ENCODE peak calls at places on chromosome 4, in five cellular contexts. R, Y, I, A and N are unnamed samples.

GRCh38 chr4:173420324-173420752 is 21.4 kb upstream of the SCRG1 start:
- DNase-seq in A (peak; percentile 12), I (no peak), Y (peak; percentile 62), R (no peak), N (peak; percentile 56)

GRCh38 chr4:161256716-161257115 is 907.1 kb downstream of the FSTL5 start:
- DNase-seq in Y (no peak), I (peak; percentile 7), A (peak; percentile 7), R (no peak), N (no peak)

GRCh38 chr4:26152051-26152450 is 168.8 kb upstream of the RBPJ start:
- DNase-seq in I (no peak), A (no peak), Y (peak; percentile 29), R (no peak), N (no peak)

GRCh38 chr4:5758741-5759140 is 47.7 kb downstream of the EVC start:
- DNase-seq in I (no peak), Y (peak; percentile 99), A (peak; percentile 77), R (no peak), N (peak; percentile 93)

GRCh38 chr4:164779811-164780216 is 25.9 kb downstream of the SMIM31 start:
- DNase-seq in Y (peak; percentile 62), I (peak; percentile 68), A (peak; percentile 41), R (no peak), N (peak; percentile 46)

GRCh38 chr4:174714393-174715211 is 114.4 kb downstream of the GLRA3 start:
- DNase-seq in A (peak; percentile 59), R (no peak), I (peak; percentile 64), Y (peak; percentile 66), N (peak; percentile 54)

GRCh38 chr4:145536044-145536443 is 54.4 kb downstream of the SMAD1 start:
- DNase-seq in I (no peak), Y (no peak), R (no peak), A (no peak), N (no peak)

GRCh38 chr4:15776871-15777648 is 1.1 kb upstream of the CD38 start:
- DNase-seq in A (no peak), Y (no peak), R (no peak), I (no peak), N (no peak)

GRCh38 chr4:173417833-173418232 is 18.9 kb upstream of the SCRG1 start:
- DNase-seq in R (no peak), Y (no peak), I (no peak), A (no peak), N (no peak)

GRCh38 chr4:1767770-1768366 is 25.2 kb upstream of the FGFR3 start:
- DNase-seq in Y (peak; percentile 20), I (peak; percentile 78), A (no peak), R (peak; percentile 71), N (peak; percentile 22)

GRCh38 chr4:1770245-1770644 is 22.8 kb upstream of the FGFR3 start:
- DNase-seq in R (no peak), A (no peak), Y (no peak), I (peak; percentile 90), N (no peak)

GRCh38 chr4:1767058-1767769 is 25.9 kb upstream of the FGFR3 start:
- DNase-seq in R (no peak), A (no peak), I (peak; percentile 95), Y (peak; percentile 5), N (no peak)

GRCh38 chr4:1769692-1770091 is 23.4 kb upstream of the FGFR3 start:
- DNase-seq in R (no peak), I (no peak), A (no peak), Y (no peak), N (no peak)

DNA sequence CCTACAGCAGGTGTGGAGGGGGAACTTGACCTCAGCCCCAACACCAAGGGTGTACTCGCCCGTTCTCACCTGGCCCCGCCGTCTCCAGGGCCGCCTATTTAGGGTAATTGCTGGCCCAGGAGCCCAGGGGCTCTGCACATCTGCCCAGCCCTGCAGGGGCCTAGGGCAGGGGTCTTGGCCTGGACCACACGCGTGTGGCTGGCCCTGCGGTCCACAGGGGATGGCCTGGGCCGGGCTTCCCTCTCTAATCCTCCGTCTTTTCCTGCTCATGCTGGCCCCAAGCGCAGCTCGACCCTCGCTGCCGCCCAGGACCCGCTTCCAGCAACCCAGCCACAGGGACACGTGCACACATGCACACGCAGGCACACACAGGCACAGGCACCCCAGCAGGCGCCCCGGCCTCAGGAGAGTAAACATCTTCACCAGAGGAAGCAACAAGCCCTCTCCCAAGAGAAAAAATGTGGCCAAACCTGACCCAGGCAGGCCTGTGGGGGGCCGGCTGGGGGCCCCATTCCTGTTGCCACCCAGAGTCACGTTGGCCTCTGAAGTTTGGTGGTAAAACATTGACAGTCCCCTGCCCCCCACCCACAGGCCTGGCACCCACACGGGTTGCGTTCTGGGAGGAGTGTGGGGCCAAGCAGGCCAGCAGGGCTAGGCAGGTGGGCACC is 24.6 kb upstream of the FGFR3 start:
- DNase-seq in A (no peak), I (peak; percentile 56), R (no peak), Y (no peak), N (no peak)
- H3K4me3 ChIP-seq in A (peak overlapping the region; percentile 26), I (peak overlapping the region; percentile 45), R (no peak overlapping the region), Y (no peak overlapping the region), N (no peak overlapping the region)

GRCh38 chr4:163109967-163110366 is 56.7 kb downstream of the NAF1 start:
- DNase-seq in Y (no peak), I (no peak), R (no peak), A (no peak), N (no peak)

GRCh38 chr4:163108614-163109013 is 58.1 kb downstream of the NAF1 start:
- DNase-seq in I (no peak), R (no peak), A (no peak), Y (no peak), N (no peak)

GRCh38 chr4:163110442-163110841 is 56.2 kb downstream of the NAF1 start:
- DNase-seq in R (no peak), Y (no peak), I (no peak), A (no peak), N (no peak)

GRCh38 chr4:163113921-163114703 is 52.6 kb downstream of the NAF1 start:
- DNase-seq in A (no peak), Y (peak; percentile 59), R (no peak), I (no peak), N (no peak)

GRCh38 chr4:163111588-163111987 is 55.1 kb downstream of the NAF1 start:
- DNase-seq in A (no peak), R (no peak), Y (peak; percentile 31), I (peak; percentile 46), N (peak; percentile 7)
- TF ChIP-seq CTCF in A (peak; percentile 13), R (no peak), Y (peak; percentile 34), I (peak; percentile 57), N (peak; percentile 46)

GRCh38 chr4:148071009-148071408 is 339.1 kb downstream of the ARHGAP10 start:
- DNase-seq in R (no peak), Y (no peak), A (no peak), I (no peak), N (no peak)

GRCh38 chr4:148075438-148075837 is 343.6 kb downstream of the ARHGAP10 start:
- DNase-seq in Y (no peak), I (no peak), R (no peak), A (no peak), N (no peak)

GRCh38 chr4:148073349-148073748 is 341.5 kb downstream of the ARHGAP10 start:
- DNase-seq in I (no peak), R (no peak), Y (no peak), A (no peak), N (no peak)

GRCh38 chr4:148074462-148074861 is 342.6 kb downstream of the ARHGAP10 start:
- DNase-seq in A (no peak), I (no peak), Y (no peak), R (no peak), N (no peak)

GRCh38 chr4:148072789-148073188 is 340.9 kb downstream of the ARHGAP10 start:
- DNase-seq in A (no peak), R (no peak), Y (no peak), I (no peak), N (no peak)
- H3K4me3 ChIP-seq in A (no peak overlapping the region), R (no peak overlapping the region), Y (no peak overlapping the region), I (no peak overlapping the region), N (no peak overlapping the region)

DNA sequence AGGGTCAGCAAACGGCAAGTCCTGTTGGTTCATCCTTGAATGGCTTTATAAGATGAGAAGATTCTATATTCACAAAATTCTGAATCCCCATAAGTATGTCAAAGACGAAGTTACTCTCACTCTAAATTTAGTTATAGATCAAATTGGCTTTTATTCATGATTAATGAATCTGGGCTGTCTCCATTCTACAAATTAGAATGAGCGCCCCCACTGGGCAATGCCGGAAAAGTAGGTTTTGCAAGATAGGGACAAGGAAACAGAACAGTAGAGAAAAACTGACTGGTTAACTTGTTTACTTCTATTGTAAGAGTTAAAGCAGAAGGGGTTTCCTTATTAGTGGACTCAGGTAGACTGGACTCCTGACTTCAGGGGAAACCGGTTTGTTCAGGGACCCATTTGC is 100.3 kb downstream of the F11 start:
- DNase-seq in Y (no peak), I (no peak), R (no peak), A (no peak), N (no peak)
- TF ChIP-seq CTCF in Y (no peak), I (peak; percentile 21), R (no peak), A (no peak), N (no peak)

GRCh38 chr4:140971077-140971792 is 162.0 kb downstream of the RNF150 start:
- DNase-seq in A (no peak), Y (no peak), I (no peak), R (no peak), N (no peak)
- H3K4me3 ChIP-seq in A (no peak overlapping the region), Y (no peak overlapping the region), I (no peak overlapping the region), R (no peak overlapping the region), N (no peak overlapping the region)

GRCh38 chr4:87114245-87115062 is 106.0 kb downstream of the KLHL8 start:
- DNase-seq in Y (no peak), A (no peak), I (peak; percentile 48), R (no peak), N (no peak)
- TF ChIP-seq CTCF in Y (no peak), A (no peak), I (peak; percentile 58), R (no peak), N (peak; percentile 21)

DNA sequence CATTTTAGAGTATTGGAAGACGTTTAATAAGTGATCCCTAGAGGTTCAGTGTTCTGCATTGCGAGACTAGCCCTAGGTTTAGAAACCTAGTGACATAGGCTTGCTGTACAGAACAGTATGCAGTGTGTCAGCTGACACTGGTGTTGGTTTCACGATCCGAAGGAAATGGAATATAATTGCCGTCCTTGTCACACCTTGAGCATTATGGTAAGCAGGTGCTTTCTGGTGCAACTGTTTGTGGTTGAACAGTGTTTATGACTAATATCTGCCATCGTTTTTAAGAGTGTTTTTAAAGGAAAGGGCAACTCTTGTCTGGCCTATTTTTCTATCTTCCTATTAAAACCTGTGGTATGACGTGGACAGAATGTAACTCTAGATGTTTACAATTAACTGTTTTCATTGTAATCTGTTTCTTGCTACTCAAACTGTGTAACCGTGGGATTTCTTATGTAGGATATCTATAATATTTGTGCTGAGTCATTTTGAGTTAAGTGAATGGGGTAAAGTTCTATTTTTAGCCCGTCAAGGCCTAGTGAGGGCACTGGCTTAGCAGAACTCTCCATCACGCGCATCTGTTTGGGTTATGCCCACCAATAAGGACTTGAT is 53.8 kb upstream of the TBC1D14 start:
- DNase-seq in I (no peak), A (no peak), R (no peak), Y (peak; percentile 71), N (peak; percentile 73)
- H3K4me3 ChIP-seq in I (no peak overlapping the region), A (no peak overlapping the region), R (no peak overlapping the region), Y (no peak overlapping the region), N (no peak overlapping the region)